ENCODE peak calls at places on chromosomes 16 and 17, in six cellular contexts. Z is NCI-H1105, J is uterus, R is neural crest cell, Q is ELR, G is GM10248. I is an unnamed sample.
A peak's percentile ranks its signal among the peaks of the same experiment; 100 is the strongest.

GRCh38 chr16:87317766-87318121 is 552 bp upstream of the C16orf95 start:
- DNase-seq in Z (no peak), J (peak; percentile 52), R (no peak), Q (peak; percentile 70), G (no peak), I (no peak)

GRCh38 chr17:72121164-72122001 is 563 bp downstream of the SOX9 start:
- DNase-seq in Z (peak; percentile 31), J (no peak), R (peak; percentile 51), Q (peak; percentile 73), G (peak; percentile 30), I (no peak)

GRCh38 chr16:20904507-20905079 is 4.0 kb downstream of the LYRM1 start:
- DNase-seq in Z (no peak), J (no peak), R (no peak), Q (peak; percentile 68), G (peak; percentile 30), I (peak; percentile 63)

GRCh38 chr17:40145476-40145875 is 5.1 kb downstream of the CASC3 start:
- DNase-seq in Z (no peak), J (no peak), R (no peak), Q (no peak), G (no peak), I (no peak)

GRCh38 chr16:27232061-27232841 is 28.9 kb downstream of the KDM8 start:
- DNase-seq in Z (no peak), J (no peak), R (no peak), Q (no peak), G (peak; percentile 67), I (no peak)

GRCh38 chr16:30567991-30568638 is 3.4 kb downstream of the ZNF688 start:
- DNase-seq in Z (no peak), J (no peak), R (no peak), Q (peak; percentile 79), G (peak; percentile 62), I (peak; percentile 92)

GRCh38 chr17:79803997-79804855 is 7.3 kb upstream of the CBX8 start:
- DNase-seq in Z (no peak), J (no peak), R (no peak), Q (no peak), G (peak; percentile 75), I (no peak)

GRCh38 chr17:65677932-65678331 is 116.5 kb upstream of the AXIN2 start:
- DNase-seq in Z (no peak), J (no peak), R (no peak), Q (peak; percentile 82), G (no peak), I (no peak)

GRCh38 chr17:76090517-76091135 is 11.6 kb downstream of the ZACN start:
- DNase-seq in Z (no peak), J (no peak), R (no peak), Q (no peak), G (no peak), I (no peak)

GRCh38 chr17:72429066-72429638 is 308.3 kb downstream of the SOX9 start:
- DNase-seq in Z (no peak), J (no peak), R (no peak), Q (no peak), G (no peak), I (no peak)

GRCh38 chr17:40511667-40512221 is 10.3 kb upstream of the TNS4 start:
- DNase-seq in Z (no peak), J (no peak), R (no peak), Q (no peak), G (no peak), I (no peak)

GRCh38 chr17:53150101-53150698 is 672.5 kb upstream of the KIF2B start:
- DNase-seq in Z (peak; percentile 0), J (no peak), R (no peak), Q (peak; percentile 51), G (no peak), I (no peak)

GRCh38 chr17:78779848-78780247 is 2.2 kb downstream of the CYTH1 start:
- DNase-seq in Z (no peak), J (no peak), R (no peak), Q (no peak), G (no peak), I (no peak)

GRCh38 chr16:30096862-30097563 is 1.0 kb upstream of the YPEL3 start:
- DNase-seq in Z (no peak), J (no peak), R (no peak), Q (no peak), G (no peak), I (no peak)

GRCh38 chr17:16947470-16947869 is 24.4 kb downstream of the TNFRSF13B start:
- DNase-seq in Z (no peak), J (no peak), R (no peak), Q (no peak), G (no peak), I (no peak)

GRCh38 chr17:41307647-41308046 is 1.5 kb downstream of the KRTAP16-1 start:
- DNase-seq in Z (no peak), J (no peak), R (no peak), Q (no peak), G (no peak), I (peak; percentile 52)

GRCh38 chr17:41624208-41625101 is at the start of gene KRT17:
- DNase-seq in Z (no peak), J (no peak), R (no peak), Q (no peak), G (no peak), I (no peak)

GRCh38 chr17:48441231-48441711 is 11.3 kb upstream of the SKAP1 start:
- DNase-seq in Z (no peak), J (no peak), R (no peak), Q (no peak), G (peak; percentile 71), I (no peak)

GRCh38 chr16:82096641-82097040 is 61.6 kb downstream of the HSD17B2 start:
- DNase-seq in Z (no peak), J (no peak), R (no peak), Q (no peak), G (no peak), I (no peak)

GRCh38 chr16:74660383-74660782 is 6.3 kb downstream of the RFWD3 start:
- DNase-seq in Z (no peak), J (no peak), R (no peak), Q (no peak), G (no peak), I (no peak)

GRCh38 chr17:81514485-81514734 is 1.8 kb upstream of the ACTG1 start:
- DNase-seq in Z (no peak), J (no peak), R (no peak), Q (peak; percentile 45), G (no peak), I (no peak)

GRCh38 chr16:76940251-76940650 is 250.7 kb upstream of the MON1B start:
- DNase-seq in Z (no peak), J (no peak), R (no peak), Q (no peak), G (no peak), I (no peak)

GRCh38 chr16:81469710-81470481 is 25.3 kb downstream of the CMIP start:
- DNase-seq in Z (no peak), J (no peak), R (no peak), Q (no peak), G (peak; percentile 73), I (no peak)

GRCh38 chr17:78560731-78561130 is 16.5 kb downstream of the DNAH17 start:
- DNase-seq in Z (no peak), J (no peak), R (no peak), Q (no peak), G (no peak), I (no peak)

GRCh38 chr17:56835259-56835575 is 1.3 kb downstream of the DGKE start:
- DNase-seq in Z (no peak), J (no peak), R (no peak), Q (peak; percentile 31), G (no peak), I (no peak)

GRCh38 chr16:89117239-89117974 is 23.8 kb downstream of the ACSF3 start:
- DNase-seq in Z (no peak), J (no peak), R (no peak), Q (no peak), G (no peak), I (no peak)

GRCh38 chr16:86252596-86252995 is 257.7 kb upstream of the FOXF1 start:
- DNase-seq in Z (no peak), J (no peak), R (peak; percentile 39), Q (peak; percentile 67), G (no peak), I (no peak)

GRCh38 chr16:64481497-64481896 is 640.4 kb downstream of the CDH11 start:
- DNase-seq in Z (no peak), J (no peak), R (no peak), Q (no peak), G (no peak), I (no peak)

GRCh38 chr16:4091638-4092037 is 24.6 kb downstream of the ADCY9 start:
- DNase-seq in Z (no peak), J (no peak), R (no peak), Q (no peak), G (no peak), I (no peak)

GRCh38 chr16:46573008-46573833 is 48.0 kb downstream of the SHCBP1 start:
- DNase-seq in Z (no peak), J (no peak), R (no peak), Q (peak; percentile 96), G (peak; percentile 25), I (no peak)